ENCODE peak calls at places on chromosome 15, in four cellular contexts. One of them, this sample, is unnamed. For H3K27me3 and H3K36me3, the result is how much of the 10 kb centered on the place peaks cover.

GRCh38 chr15:46607103-46607502 is 972.3 kb downstream of the SQOR start:
- DNase-seq in stomach: no peak
- DNase-seq in left lung: no peak
- DNase-seq in WERI-Rb-1: no peak
- DNase-seq in this sample: no peak

GRCh38 chr15:52653451-52653964 is 25.7 kb downstream of the ATOSA start:
- DNase-seq in stomach: no peak
- DNase-seq in left lung: no peak
- DNase-seq in WERI-Rb-1: no peak
- DNase-seq in this sample: no peak

GRCh38 chr15:66849746-66850077 is 147.7 kb downstream of the SMAD6 start:
- DNase-seq in stomach: no peak
- DNase-seq in left lung: no peak
- DNase-seq in WERI-Rb-1: no peak
- DNase-seq in this sample: no peak

GRCh38 chr15:100944237-100944875 is 25.2 kb downstream of the LRRK1 start:
- DNase-seq in stomach: no peak
- DNase-seq in left lung: no peak
- DNase-seq in WERI-Rb-1: no peak
- DNase-seq in this sample: no peak

GRCh38 chr15:40267670-40268069 is 15.2 kb downstream of the ANKRD63 start:
- DNase-seq in stomach: no peak
- DNase-seq in left lung: no peak
- DNase-seq in WERI-Rb-1: no peak
- DNase-seq in this sample: no peak

GRCh38 chr15:61227269-61228024 is 1.7 kb downstream of the RORA start:
- DNase-seq in stomach: no peak
- DNase-seq in left lung: peak
- DNase-seq in WERI-Rb-1: peak
- DNase-seq in this sample: peak

GRCh38 chr15:65246026-65246714 is 34.9 kb upstream of the CILP start:
- DNase-seq in stomach: no peak
- DNase-seq in left lung: no peak
- DNase-seq in WERI-Rb-1: peak
- DNase-seq in this sample: no peak

GRCh38 chr15:83078712-83079111 is 11.7 kb upstream of the BTBD1 start:
- DNase-seq in stomach: no peak
- DNase-seq in left lung: no peak
- DNase-seq in WERI-Rb-1: no peak
- DNase-seq in this sample: no peak

GRCh38 chr15:89898628-89899302 is 5.0 kb upstream of the AP3S2 start:
- DNase-seq in stomach: peak
- DNase-seq in left lung: no peak
- DNase-seq in WERI-Rb-1: peak
- DNase-seq in this sample: peak

GRCh38 chr15:96225642-96226259 is 104.7 kb upstream of the NR2F2 start:
- DNase-seq in stomach: no peak
- DNase-seq in left lung: no peak
- DNase-seq in WERI-Rb-1: no peak
- DNase-seq in this sample: no peak

GRCh38 chr15:66834863-66835557 is 133.0 kb downstream of the SMAD6 start:
- DNase-seq in stomach: no peak
- DNase-seq in left lung: no peak
- DNase-seq in WERI-Rb-1: no peak
- DNase-seq in this sample: peak

GRCh38 chr15:42404461-42405235 is 45.3 kb downstream of the CAPN3 start:
- DNase-seq in stomach: no peak
- DNase-seq in left lung: no peak
- DNase-seq in WERI-Rb-1: no peak
- DNase-seq in this sample: no peak

GRCh38 chr15:36814085-36814484 is 234.7 kb downstream of the CDIN1 start:
- DNase-seq in stomach: no peak
- DNase-seq in left lung: no peak
- DNase-seq in WERI-Rb-1: no peak
- DNase-seq in this sample: no peak

GRCh38 chr15:42082832-42083604 is 11.3 kb downstream of the PLA2G4D start:
- DNase-seq in stomach: peak
- DNase-seq in left lung: no peak
- DNase-seq in WERI-Rb-1: no peak
- DNase-seq in this sample: peak

GRCh38 chr15:64521726-64522164 is 61.4 kb downstream of the ZNF609 start:
- DNase-seq in stomach: peak
- DNase-seq in left lung: no peak
- DNase-seq in WERI-Rb-1: peak
- DNase-seq in this sample: peak

GRCh38 chr15:37122703-37123102 is 22.4 kb upstream of the MEIS2 start:
- DNase-seq in stomach: no peak
- DNase-seq in left lung: no peak
- DNase-seq in WERI-Rb-1: peak
- DNase-seq in this sample: no peak

GRCh38 chr15:76330281-76330680 is 6.3 kb upstream of the ISL2 start:
- DNase-seq in stomach: peak
- DNase-seq in left lung: no peak
- DNase-seq in WERI-Rb-1: peak
- DNase-seq in this sample: peak

GRCh38 chr15:41727143-41727542 is 47.1 kb upstream of the MAPKBP1 start:
- DNase-seq in stomach: no peak
- DNase-seq in left lung: no peak
- DNase-seq in WERI-Rb-1: no peak
- DNase-seq in this sample: no peak

GRCh38 chr15:85766007-85766831 is 28.5 kb downstream of the KLHL25 start:
- DNase-seq in stomach: no peak
- DNase-seq in left lung: peak
- DNase-seq in WERI-Rb-1: peak
- DNase-seq in this sample: peak

GRCh38 chr15:89662893-89663673 is 7.8 kb upstream of the KIF7 start:
- DNase-seq in stomach: peak
- DNase-seq in left lung: no peak
- DNase-seq in WERI-Rb-1: no peak
- DNase-seq in this sample: peak

GRCh38 chr15:34808016-34808415 is 12.7 kb upstream of the ACTC1 start:
- DNase-seq in stomach: no peak
- DNase-seq in left lung: no peak
- DNase-seq in WERI-Rb-1: no peak
- DNase-seq in this sample: no peak

GRCh38 chr15:37112963-37113362 is 12.6 kb upstream of the MEIS2 start:
- DNase-seq in stomach: no peak
- DNase-seq in left lung: no peak
- DNase-seq in WERI-Rb-1: no peak
- DNase-seq in this sample: no peak

GRCh38 chr15:64532921-64533320 is 72.5 kb downstream of the ZNF609 start:
- DNase-seq in stomach: no peak
- DNase-seq in left lung: no peak
- DNase-seq in WERI-Rb-1: no peak
- DNase-seq in this sample: no peak

GRCh38 chr15:66833372-66833771 is 131.3 kb downstream of the SMAD6 start:
- DNase-seq in stomach: no peak
- DNase-seq in left lung: no peak
- DNase-seq in WERI-Rb-1: no peak
- DNase-seq in this sample: no peak

GRCh38 chr15:59536553-59536952 is 75.0 kb upstream of the GCNT3 start:
- DNase-seq in stomach: peak
- DNase-seq in left lung: no peak
- DNase-seq in WERI-Rb-1: peak
- DNase-seq in this sample: no peak

GRCh38 chr15:84917452-84917851 is 33.0 kb downstream of the SLC28A1 start:
- DNase-seq in stomach: no peak
- DNase-seq in left lung: no peak
- DNase-seq in WERI-Rb-1: no peak
- DNase-seq in this sample: no peak

GRCh38 chr15:84961707-84962106 is 19.9 kb upstream of the PDE8A start:
- DNase-seq in stomach: no peak
- DNase-seq in left lung: no peak
- DNase-seq in WERI-Rb-1: no peak
- DNase-seq in this sample: no peak

GRCh38 chr15:99181544-99181943 is 67.8 kb downstream of the TTC23 start:
- DNase-seq in stomach: no peak
- DNase-seq in left lung: no peak
- DNase-seq in WERI-Rb-1: peak
- DNase-seq in this sample: peak

GRCh38 chr15:79364571-79365240 is 53.8 kb downstream of the TMED3 start:
- DNase-seq in stomach: no peak
- DNase-seq in left lung: no peak
- DNase-seq in WERI-Rb-1: no peak
- DNase-seq in this sample: no peak

GRCh38 chr15:61828008-61828407 is 232.2 kb downstream of the VPS13C start:
- DNase-seq in stomach: no peak
- DNase-seq in left lung: no peak
- DNase-seq in WERI-Rb-1: peak
- DNase-seq in this sample: no peak

GRCh38 chr15:97174886-97175540 is 785.5 kb upstream of the ARRDC4 start:
- DNase-seq in stomach: no peak
- DNase-seq in left lung: no peak
- DNase-seq in WERI-Rb-1: no peak
- DNase-seq in this sample: no peak

GRCh38 chr15:88704791-88705768 is 66.3 kb downstream of the ISG20 start:
- DNase-seq in stomach: peak
- DNase-seq in left lung: no peak
- DNase-seq in WERI-Rb-1: no peak
- DNase-seq in this sample: peak

GRCh38 chr15:49361370-49361769 is 61.7 kb upstream of the FGF7 start:
- DNase-seq in stomach: no peak
- DNase-seq in left lung: no peak
- DNase-seq in WERI-Rb-1: no peak
- DNase-seq in this sample: no peak

GRCh38 chr15:22908830-22909229 is 70.4 kb downstream of the NIPA2 start:
- DNase-seq in stomach: no peak
- DNase-seq in left lung: no peak
- DNase-seq in WERI-Rb-1: no peak
- DNase-seq in this sample: no peak

DNA sequence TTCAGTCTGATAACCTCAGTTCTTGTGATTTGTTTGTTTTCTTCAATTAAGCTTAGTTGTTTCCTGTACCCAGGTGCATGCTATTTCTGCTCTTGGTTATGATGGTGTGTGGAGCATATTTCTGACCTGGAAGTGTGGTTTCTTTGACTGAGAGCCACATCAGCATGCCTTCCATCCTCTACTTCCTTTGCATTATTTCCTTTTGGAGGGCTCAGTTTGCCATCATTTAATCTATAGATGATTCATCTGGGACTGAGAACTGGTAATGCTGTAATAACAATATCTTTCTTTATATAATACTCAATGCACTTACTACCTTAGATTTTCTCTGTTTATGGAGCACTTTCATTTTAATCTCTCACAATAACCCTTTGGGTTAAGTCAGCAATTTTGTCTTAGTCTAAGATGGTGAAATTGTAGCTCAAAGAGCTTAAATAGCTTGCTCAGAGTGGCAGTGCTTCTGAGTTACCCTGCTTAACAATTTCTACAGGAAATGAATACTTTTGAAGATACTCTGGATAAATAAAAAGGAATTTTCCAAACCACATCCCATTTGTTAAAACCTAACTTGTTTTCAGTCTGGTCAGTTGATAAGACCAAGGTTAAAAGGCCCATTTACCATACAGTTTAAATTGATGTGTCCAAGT is 37.1 kb downstream of the HMG20A start:
- DNase-seq in stomach: no peak
- DNase-seq in left lung: no peak
- DNase-seq in WERI-Rb-1: no peak
- DNase-seq in this sample: no peak
- H3K4me3 ChIP-seq in stomach: no peak
- H3K4me3 ChIP-seq in left lung: no peak
- H3K4me3 ChIP-seq in WERI-Rb-1: no peak
- H3K4me3 ChIP-seq in this sample: no peak

GRCh38 chr15:25863968-25864580 is 947 bp upstream of the ATP10A start:
- DNase-seq in stomach: no peak
- DNase-seq in left lung: no peak
- DNase-seq in WERI-Rb-1: no peak
- DNase-seq in this sample: peak
- H3K27me3 ChIP-seq in stomach: under half
- H3K27me3 ChIP-seq in left lung: under half
- H3K27me3 ChIP-seq in WERI-Rb-1: under half
- H3K27me3 ChIP-seq in this sample: under half

GRCh38 chr15:81040757-81041156 is 40.0 kb downstream of the TLNRD1 start:
- DNase-seq in stomach: no peak
- DNase-seq in left lung: no peak
- DNase-seq in WERI-Rb-1: no peak
- DNase-seq in this sample: no peak

GRCh38 chr15:81047948-81048347 is 47.2 kb downstream of the TLNRD1 start:
- DNase-seq in stomach: no peak
- DNase-seq in left lung: no peak
- DNase-seq in WERI-Rb-1: no peak
- DNase-seq in this sample: no peak

GRCh38 chr15:81038975-81039607 is 38.4 kb downstream of the TLNRD1 start:
- DNase-seq in stomach: peak
- DNase-seq in left lung: no peak
- DNase-seq in WERI-Rb-1: no peak
- DNase-seq in this sample: no peak

GRCh38 chr15:81046290-81046689 is 45.6 kb downstream of the TLNRD1 start:
- DNase-seq in stomach: no peak
- DNase-seq in left lung: no peak
- DNase-seq in WERI-Rb-1: no peak
- DNase-seq in this sample: no peak

GRCh38 chr15:81043568-81044301 is 43.0 kb downstream of the TLNRD1 start:
- DNase-seq in stomach: no peak
- DNase-seq in left lung: no peak
- DNase-seq in WERI-Rb-1: no peak
- DNase-seq in this sample: no peak
- H3K36me3 ChIP-seq in stomach: under half
- H3K36me3 ChIP-seq in left lung: under half
- H3K36me3 ChIP-seq in WERI-Rb-1: under half
- H3K36me3 ChIP-seq in this sample: under half

GRCh38 chr15:68364028-68364659 is 67.8 kb downstream of the ITGA11 start:
- DNase-seq in stomach: no peak
- DNase-seq in left lung: no peak
- DNase-seq in WERI-Rb-1: no peak
- DNase-seq in this sample: no peak
- H3K4me3 ChIP-seq in stomach: no peak
- H3K4me3 ChIP-seq in left lung: no peak
- H3K4me3 ChIP-seq in WERI-Rb-1: no peak
- H3K4me3 ChIP-seq in this sample: no peak

GRCh38 chr15:69631005-69631404 is 178.4 kb downstream of the RPLP1 start:
- DNase-seq in stomach: no peak
- DNase-seq in left lung: no peak
- DNase-seq in WERI-Rb-1: no peak
- DNase-seq in this sample: no peak
- H3K27me3 ChIP-seq in stomach: under half
- H3K27me3 ChIP-seq in left lung: under half
- H3K27me3 ChIP-seq in WERI-Rb-1: under half
- H3K27me3 ChIP-seq in this sample: under half